ENCODE peak calls at places on chromosomes 16 and 17, in six cellular contexts. E, A, I, B, N and C are unnamed samples.

GRCh38 chr17:46264456-46265198 is 30.3 kb upstream of the LRRC37A start:
- DNase-seq in E (peak), A (peak), I (no peak), B (peak), N (peak), C (peak)

GRCh38 chr16:89120921-89121351 is 27.3 kb downstream of the ACSF3 start:
- DNase-seq in E (no peak), A (no peak), I (no peak), B (no peak), N (no peak), C (no peak)

GRCh38 chr16:847151-847550 is 46.6 kb upstream of the GNG13 start:
- DNase-seq in E (no peak), A (no peak), I (no peak), B (no peak), N (no peak), C (no peak)

GRCh38 chr17:36085710-36086268 is 4.2 kb downstream of the CCL3 start:
- DNase-seq in E (no peak), A (no peak), I (no peak), B (no peak), N (no peak), C (no peak)

GRCh38 chr17:31672161-31672819 is 186.8 kb downstream of the COPRS start:
- DNase-seq in E (no peak), A (no peak), I (no peak), B (no peak), N (no peak), C (no peak)

GRCh38 chr17:76053230-76054111 is 18.8 kb downstream of the SRP68 start:
- DNase-seq in E (peak), A (no peak), I (no peak), B (no peak), N (no peak), C (no peak)

GRCh38 chr17:78109489-78109761 is 19.1 kb downstream of the TMC6 start:
- DNase-seq in E (no peak), A (no peak), I (no peak), B (no peak), N (no peak), C (no peak)

GRCh38 chr16:17369441-17369951 is 101.3 kb downstream of the XYLT1 start:
- DNase-seq in E (no peak), A (peak), I (no peak), B (no peak), N (peak), C (no peak)

GRCh38 chr17:57823469-57824401 is 26.1 kb downstream of the MRPS23 start:
- DNase-seq in E (no peak), A (no peak), I (peak), B (peak), N (no peak), C (no peak)

GRCh38 chr16:52469775-52470174 is 77.2 kb downstream of the TOX3 start:
- DNase-seq in E (no peak), A (no peak), I (peak), B (peak), N (no peak), C (no peak)

GRCh38 chr16:85313541-85314208 is 201.4 kb upstream of the CIBAR2 start:
- DNase-seq in E (no peak), A (no peak), I (peak), B (peak), N (no peak), C (no peak)

GRCh38 chr16:424623-425081 is 797 bp upstream of the RAB11FIP3 start:
- DNase-seq in E (no peak), A (no peak), I (no peak), B (no peak), N (no peak), C (no peak)

GRCh38 chr17:5329784-5330557 is 47.9 kb downstream of the RABEP1 start:
- DNase-seq in E (no peak), A (no peak), I (no peak), B (no peak), N (peak), C (no peak)